ENCODE peak calls at places on chromosomes 16 and 17, in five cellular contexts. One of them, this sample, is unnamed.

GRCh38 chr17:67246648-67247415 is 1.8 kb upstream of the HELZ start:
- DNase-seq in MM.1S: no peak
- DNase-seq in neural progenitor cell: peak
- DNase-seq in HCT116: peak
- DNase-seq in PC-3: peak
- DNase-seq in this sample: peak

GRCh38 chr17:74552037-74552436 is 6.1 kb upstream of the CD300C start:
- DNase-seq in HCT116: no peak
- DNase-seq in PC-3: peak
- DNase-seq in neural progenitor cell: no peak
- DNase-seq in MM.1S: no peak
- DNase-seq in this sample: peak

GRCh38 chr16:31112711-31113419 is 4.6 kb upstream of the KAT8 start:
- DNase-seq in MM.1S: no peak
- DNase-seq in neural progenitor cell: no peak
- DNase-seq in HCT116: no peak
- DNase-seq in PC-3: no peak
- DNase-seq in this sample: no peak

GRCh38 chr17:61657338-61657737 is 66.3 kb upstream of the NACA2 start:
- DNase-seq in neural progenitor cell: no peak
- DNase-seq in HCT116: no peak
- DNase-seq in PC-3: no peak
- DNase-seq in MM.1S: no peak
- DNase-seq in this sample: no peak

GRCh38 chr16:67260426-67261063 is 11.8 kb downstream of the SLC9A5 start:
- DNase-seq in PC-3: peak
- DNase-seq in MM.1S: peak
- DNase-seq in neural progenitor cell: peak
- DNase-seq in HCT116: no peak
- DNase-seq in this sample: peak

GRCh38 chr16:17147942-17148341 is 322.8 kb downstream of the XYLT1 start:
- DNase-seq in neural progenitor cell: no peak
- DNase-seq in PC-3: no peak
- DNase-seq in HCT116: no peak
- DNase-seq in MM.1S: no peak
- DNase-seq in this sample: no peak

GRCh38 chr16:642189-643049 is 791 bp downstream of the MCRIP2 start:
- DNase-seq in HCT116: no peak
- DNase-seq in neural progenitor cell: peak
- DNase-seq in PC-3: peak
- DNase-seq in MM.1S: peak
- DNase-seq in this sample: peak

GRCh38 chr17:70479779-70480178 is 310.4 kb downstream of the KCNJ2 start:
- DNase-seq in PC-3: no peak
- DNase-seq in HCT116: no peak
- DNase-seq in MM.1S: no peak
- DNase-seq in neural progenitor cell: no peak
- DNase-seq in this sample: no peak

GRCh38 chr16:4465977-4466779 is 8.2 kb downstream of the NMRAL1 start:
- DNase-seq in neural progenitor cell: no peak
- DNase-seq in HCT116: no peak
- DNase-seq in PC-3: no peak
- DNase-seq in MM.1S: no peak
- DNase-seq in this sample: no peak

GRCh38 chr17:75830168-75831031 is 13.8 kb downstream of the UNC13D start:
- DNase-seq in MM.1S: no peak
- DNase-seq in PC-3: peak
- DNase-seq in neural progenitor cell: peak
- DNase-seq in HCT116: no peak
- DNase-seq in this sample: peak

GRCh38 chr17:14775761-14776492 is 475.0 kb downstream of the HS3ST3B1 start:
- DNase-seq in neural progenitor cell: no peak
- DNase-seq in MM.1S: no peak
- DNase-seq in PC-3: no peak
- DNase-seq in HCT116: no peak
- DNase-seq in this sample: peak

GRCh38 chr16:4361033-4361943 is 10.2 kb upstream of the PAM16 start:
- DNase-seq in neural progenitor cell: no peak
- DNase-seq in PC-3: no peak
- DNase-seq in MM.1S: no peak
- DNase-seq in HCT116: no peak
- DNase-seq in this sample: no peak

GRCh38 chr16:79717324-79717848 is 116.8 kb upstream of the MAF start:
- DNase-seq in MM.1S: no peak
- DNase-seq in PC-3: no peak
- DNase-seq in neural progenitor cell: no peak
- DNase-seq in HCT116: no peak
- DNase-seq in this sample: no peak

GRCh38 chr16:14325502-14325901 is 254.4 kb downstream of the MRTFB start:
- DNase-seq in MM.1S: no peak
- DNase-seq in PC-3: no peak
- DNase-seq in HCT116: no peak
- DNase-seq in neural progenitor cell: no peak
- DNase-seq in this sample: no peak

GRCh38 chr16:30054451-30054850 is 11.1 kb upstream of the ALDOA start:
- DNase-seq in PC-3: no peak
- DNase-seq in neural progenitor cell: no peak
- DNase-seq in MM.1S: no peak
- DNase-seq in HCT116: no peak
- DNase-seq in this sample: no peak

GRCh38 chr16:1152123-1152638 is 725 bp upstream of the CACNA1H start:
- DNase-seq in HCT116: no peak
- DNase-seq in neural progenitor cell: peak
- DNase-seq in PC-3: no peak
- DNase-seq in MM.1S: no peak
- DNase-seq in this sample: peak

GRCh38 chr17:48048321-48049140 is at the start of gene NFE2L1:
- DNase-seq in neural progenitor cell: no peak
- DNase-seq in HCT116: peak
- DNase-seq in PC-3: peak
- DNase-seq in MM.1S: peak
- DNase-seq in this sample: peak

GRCh38 chr16:74698220-74698619 is 2.4 kb downstream of the MLKL start:
- DNase-seq in PC-3: peak
- DNase-seq in MM.1S: no peak
- DNase-seq in HCT116: no peak
- DNase-seq in neural progenitor cell: no peak
- DNase-seq in this sample: peak

GRCh38 chr16:86576591-86577313 is 1.6 kb upstream of the FOXL1 start:
- DNase-seq in neural progenitor cell: no peak
- DNase-seq in PC-3: peak
- DNase-seq in HCT116: no peak
- DNase-seq in MM.1S: no peak
- DNase-seq in this sample: peak

GRCh38 chr17:302300-302698 is 50.3 kb downstream of the RPH3AL start:
- DNase-seq in PC-3: no peak
- DNase-seq in HCT116: no peak
- DNase-seq in MM.1S: no peak
- DNase-seq in neural progenitor cell: no peak
- DNase-seq in this sample: no peak

GRCh38 chr17:57902800-57903759 is 52.1 kb downstream of the CUEDC1 start:
- DNase-seq in MM.1S: peak
- DNase-seq in PC-3: peak
- DNase-seq in HCT116: peak
- DNase-seq in neural progenitor cell: no peak
- DNase-seq in this sample: peak

GRCh38 chr17:73197141-73197540 is 4.3 kb downstream of the COG1 start:
- DNase-seq in neural progenitor cell: no peak
- DNase-seq in PC-3: no peak
- DNase-seq in MM.1S: no peak
- DNase-seq in HCT116: no peak
- DNase-seq in this sample: no peak

GRCh38 chr17:72955391-72956140 is 136.9 kb downstream of the SLC39A11 start:
- DNase-seq in HCT116: no peak
- DNase-seq in MM.1S: no peak
- DNase-seq in PC-3: no peak
- DNase-seq in neural progenitor cell: no peak
- DNase-seq in this sample: no peak

GRCh38 chr17:77325826-77326581 is 185.2 kb downstream of the SEC14L1 start:
- DNase-seq in neural progenitor cell: no peak
- DNase-seq in MM.1S: no peak
- DNase-seq in HCT116: no peak
- DNase-seq in PC-3: no peak
- DNase-seq in this sample: peak

GRCh38 chr16:81095653-81095952 is 592 bp downstream of the GCSH start:
- DNase-seq in HCT116: no peak
- DNase-seq in neural progenitor cell: no peak
- DNase-seq in PC-3: peak
- DNase-seq in MM.1S: no peak
- DNase-seq in this sample: no peak
- TF ChIP-seq EZH2phosphoT487 in HCT116: no peak
- TF ChIP-seq EZH2phosphoT487 in neural progenitor cell: no peak
- TF ChIP-seq EZH2phosphoT487 in PC-3: no peak
- TF ChIP-seq EZH2phosphoT487 in MM.1S: no peak
- TF ChIP-seq EZH2phosphoT487 in this sample: no peak

GRCh38 chr17:79747508-79748295 is 17.0 kb downstream of the ENPP7 start:
- DNase-seq in HCT116: no peak
- DNase-seq in PC-3: no peak
- DNase-seq in MM.1S: no peak
- DNase-seq in neural progenitor cell: peak
- DNase-seq in this sample: peak

GRCh38 chr17:79749958-79750357 is 19.2 kb downstream of the ENPP7 start:
- DNase-seq in MM.1S: no peak
- DNase-seq in PC-3: no peak
- DNase-seq in neural progenitor cell: no peak
- DNase-seq in HCT116: no peak
- DNase-seq in this sample: no peak

GRCh38 chr17:79746955-79747507 is 16.3 kb downstream of the ENPP7 start:
- DNase-seq in PC-3: no peak
- DNase-seq in MM.1S: no peak
- DNase-seq in neural progenitor cell: peak
- DNase-seq in HCT116: no peak
- DNase-seq in this sample: peak

GRCh38 chr17:79749156-79749815 is 18.5 kb downstream of the ENPP7 start:
- DNase-seq in neural progenitor cell: peak
- DNase-seq in HCT116: no peak
- DNase-seq in MM.1S: no peak
- DNase-seq in PC-3: peak
- DNase-seq in this sample: peak

GRCh38 chr17:79748296-79749099 is 17.8 kb downstream of the ENPP7 start:
- DNase-seq in HCT116: no peak
- DNase-seq in neural progenitor cell: peak
- DNase-seq in PC-3: no peak
- DNase-seq in MM.1S: no peak
- DNase-seq in this sample: no peak
- TF ChIP-seq EZH2 in HCT116: no peak
- TF ChIP-seq EZH2 in neural progenitor cell: peak
- TF ChIP-seq EZH2 in PC-3: no peak
- TF ChIP-seq EZH2 in MM.1S: no peak
- TF ChIP-seq EZH2 in this sample: peak

GRCh38 chr16:56626685-56627084 is 1.1 kb downstream of the MT1E start:
- DNase-seq in HCT116: no peak
- DNase-seq in PC-3: no peak
- DNase-seq in neural progenitor cell: no peak
- DNase-seq in MM.1S: no peak
- DNase-seq in this sample: peak

GRCh38 chr16:56625943-56626654 is 518 bp downstream of the MT1E start:
- DNase-seq in MM.1S: no peak
- DNase-seq in neural progenitor cell: no peak
- DNase-seq in PC-3: no peak
- DNase-seq in HCT116: no peak
- DNase-seq in this sample: peak

GRCh38 chr16:56623637-56624036 is 1.9 kb upstream of the MT1E start:
- DNase-seq in MM.1S: no peak
- DNase-seq in HCT116: no peak
- DNase-seq in neural progenitor cell: no peak
- DNase-seq in PC-3: no peak
- DNase-seq in this sample: no peak

GRCh38 chr16:56628486-56629035 is 3.0 kb downstream of the MT1E start:
- DNase-seq in HCT116: no peak
- DNase-seq in PC-3: no peak
- DNase-seq in MM.1S: no peak
- DNase-seq in neural progenitor cell: no peak
- DNase-seq in this sample: peak

DNA sequence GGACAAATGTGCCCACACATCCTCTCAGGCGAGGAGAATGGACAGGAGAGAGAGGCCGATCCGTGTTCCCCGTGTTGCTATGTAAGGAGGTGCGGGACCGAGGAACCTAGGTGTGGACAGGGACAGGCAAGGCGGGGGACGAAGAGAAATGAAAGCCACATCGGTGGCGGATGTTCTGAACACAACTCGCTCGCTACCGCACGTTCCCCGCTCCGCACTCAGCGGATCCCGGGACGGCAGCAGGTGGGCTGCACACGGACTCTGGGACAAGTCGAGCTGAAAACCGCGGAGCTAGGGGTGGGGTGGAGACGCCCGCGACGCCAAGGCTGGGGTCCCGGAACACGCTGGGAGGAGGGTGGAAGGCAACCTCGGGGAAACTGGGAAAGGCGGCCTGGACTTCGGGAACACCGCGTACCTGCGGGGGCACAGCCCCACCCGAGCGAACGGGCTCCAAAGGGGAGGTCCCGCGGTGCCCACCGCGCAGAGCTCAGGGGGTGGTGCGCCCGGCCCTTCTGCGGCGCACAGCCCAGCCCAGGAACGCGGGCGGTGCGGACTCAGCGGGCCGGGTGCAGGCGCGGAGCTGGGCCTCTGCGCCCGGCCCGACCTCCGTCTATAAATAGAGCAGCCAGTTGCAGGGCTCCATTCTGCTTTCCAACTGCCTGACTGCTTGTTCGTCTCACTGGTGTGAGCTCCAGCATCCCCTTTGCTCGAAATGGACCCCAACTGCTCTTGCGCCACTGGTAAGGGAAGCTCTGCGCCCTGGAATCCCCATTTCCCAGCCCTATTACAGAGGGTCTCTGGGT is at the start of gene MT1E:
- DNase-seq in HCT116: peak
- DNase-seq in MM.1S: no peak
- DNase-seq in PC-3: no peak
- DNase-seq in neural progenitor cell: peak
- DNase-seq in this sample: peak
- H3K9ac ChIP-seq in HCT116: peak
- H3K9ac ChIP-seq in MM.1S: no peak
- H3K9ac ChIP-seq in PC-3: no peak
- H3K9ac ChIP-seq in neural progenitor cell: no peak
- H3K9ac ChIP-seq in this sample: peak

DNA sequence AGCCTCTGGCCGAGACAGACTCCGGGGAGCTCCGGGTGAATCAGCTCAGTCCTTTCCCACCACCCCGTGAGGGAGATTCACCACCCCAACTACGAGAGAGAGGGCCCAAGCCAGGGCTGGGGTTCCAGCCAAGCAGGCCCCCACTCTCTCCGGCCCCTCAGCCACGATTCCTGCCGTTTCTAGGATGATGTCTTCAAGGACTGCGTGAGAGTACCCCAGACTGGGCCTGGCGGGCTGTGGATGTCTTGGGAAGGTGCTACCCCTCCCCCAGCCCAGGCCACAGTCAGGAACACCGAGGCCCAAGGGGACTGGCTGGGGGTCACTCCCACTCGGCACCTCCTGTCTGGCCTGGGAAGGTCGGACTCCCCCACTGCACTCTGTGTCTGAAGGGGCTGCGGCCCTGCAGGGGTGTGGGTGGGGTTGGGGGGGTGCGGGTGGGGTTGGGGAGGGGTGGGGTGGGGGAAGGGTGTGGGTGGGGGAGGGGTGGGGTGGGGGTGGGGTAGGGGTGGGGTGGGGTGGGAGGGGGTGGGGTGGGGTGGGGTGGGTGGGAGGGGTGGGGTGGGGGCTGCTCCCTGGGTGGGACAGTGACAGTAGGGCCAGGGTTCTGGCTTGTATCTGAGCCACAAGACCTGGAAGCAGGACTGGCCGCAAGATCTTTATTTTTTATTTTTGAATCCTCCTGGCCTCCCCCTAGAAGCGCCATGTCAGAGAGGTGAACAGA is 21.8 kb upstream of the PABPN1L start:
- DNase-seq in neural progenitor cell: no peak
- DNase-seq in PC-3: no peak
- DNase-seq in MM.1S: no peak
- DNase-seq in HCT116: no peak
- DNase-seq in this sample: no peak
- TF ChIP-seq EZH2phosphoT487 in neural progenitor cell: no peak
- TF ChIP-seq EZH2phosphoT487 in PC-3: no peak
- TF ChIP-seq EZH2phosphoT487 in MM.1S: no peak
- TF ChIP-seq EZH2phosphoT487 in HCT116: no peak
- TF ChIP-seq EZH2phosphoT487 in this sample: no peak

This sample was measured in GM23248.